ENCODE peak calls at places on chromosome 6, in ten cellular contexts. E is spleen; K is lung; H is prostate gland; B is gastrocnemius medialis; U is Peyer's patch; L is heart right ventricle; M is ovary; I is left ventricle myocardium inferior; J is CD8-positive, alpha-beta T cell. X is an unnamed sample.

GRCh38 chr6:69179681-69180080 is 544.6 kb downstream of the ADGRB3 start:
- DNase-seq in K (no peak), B (no peak), M (no peak), U (no peak), E (no peak), J (no peak), L (no peak), H (no peak), I (no peak), X (no peak)

GRCh38 chr6:37882724-37883413 is 63.3 kb downstream of the ZFAND3 start:
- DNase-seq in I (no peak), L (no peak), M (no peak), K (no peak), J (no peak), B (no peak), U (no peak), H (no peak), E (no peak), X (no peak)

GRCh38 chr6:33768644-33769120 is 20.2 kb downstream of the LEMD2 start:
- DNase-seq in U (peak; percentile 71), H (peak; percentile 79), L (peak; percentile 77), E (peak; percentile 91), I (peak; percentile 74), B (no peak), J (peak; percentile 76), K (peak; percentile 86), M (peak; percentile 32), X (no peak)

GRCh38 chr6:16982827-16983226 is 119.0 kb upstream of the STMND1 start:
- DNase-seq in B (no peak), I (no peak), L (no peak), E (no peak), J (no peak), K (no peak), H (no peak), M (no peak), U (no peak), X (no peak)

GRCh38 chr6:15400572-15401004 is 154.7 kb downstream of the JARID2 start:
- DNase-seq in L (peak; percentile 78), I (peak; percentile 78), M (peak; percentile 50), B (peak; percentile 78), K (peak; percentile 30), J (no peak), H (peak; percentile 24), E (peak; percentile 85), U (peak; percentile 47), X (no peak)

GRCh38 chr6:137185290-137185689 is 11.8 kb upstream of the IL22RA2 start:
- DNase-seq in B (no peak), U (no peak), H (no peak), L (no peak), I (no peak), M (no peak), K (no peak), J (no peak), E (no peak), X (no peak)

GRCh38 chr6:47134476-47135189 is 92.5 kb upstream of the ADGRF1 start:
- DNase-seq in K (no peak), I (no peak), L (no peak), U (no peak), M (no peak), J (no peak), H (peak; percentile 50), E (no peak), B (no peak), X (no peak)

GRCh38 chr6:27761391-27761790 is 150.8 kb downstream of the OR2B2 start:
- DNase-seq in B (no peak), H (no peak), U (no peak), I (no peak), K (no peak), L (no peak), M (no peak), E (no peak), J (peak; percentile 47), X (no peak)

GRCh38 chr6:52482903-52483670 is 62.9 kb downstream of the EFHC1 start:
- DNase-seq in B (no peak), U (no peak), M (no peak), I (no peak), J (no peak), H (no peak), E (no peak), L (no peak), K (no peak), X (no peak)

GRCh38 chr6:13415276-13415675 is 72.1 kb downstream of the GFOD1 start:
- DNase-seq in E (no peak), H (no peak), J (no peak), I (no peak), K (no peak), M (no peak), B (no peak), L (no peak), U (no peak), X (no peak)

DNA sequence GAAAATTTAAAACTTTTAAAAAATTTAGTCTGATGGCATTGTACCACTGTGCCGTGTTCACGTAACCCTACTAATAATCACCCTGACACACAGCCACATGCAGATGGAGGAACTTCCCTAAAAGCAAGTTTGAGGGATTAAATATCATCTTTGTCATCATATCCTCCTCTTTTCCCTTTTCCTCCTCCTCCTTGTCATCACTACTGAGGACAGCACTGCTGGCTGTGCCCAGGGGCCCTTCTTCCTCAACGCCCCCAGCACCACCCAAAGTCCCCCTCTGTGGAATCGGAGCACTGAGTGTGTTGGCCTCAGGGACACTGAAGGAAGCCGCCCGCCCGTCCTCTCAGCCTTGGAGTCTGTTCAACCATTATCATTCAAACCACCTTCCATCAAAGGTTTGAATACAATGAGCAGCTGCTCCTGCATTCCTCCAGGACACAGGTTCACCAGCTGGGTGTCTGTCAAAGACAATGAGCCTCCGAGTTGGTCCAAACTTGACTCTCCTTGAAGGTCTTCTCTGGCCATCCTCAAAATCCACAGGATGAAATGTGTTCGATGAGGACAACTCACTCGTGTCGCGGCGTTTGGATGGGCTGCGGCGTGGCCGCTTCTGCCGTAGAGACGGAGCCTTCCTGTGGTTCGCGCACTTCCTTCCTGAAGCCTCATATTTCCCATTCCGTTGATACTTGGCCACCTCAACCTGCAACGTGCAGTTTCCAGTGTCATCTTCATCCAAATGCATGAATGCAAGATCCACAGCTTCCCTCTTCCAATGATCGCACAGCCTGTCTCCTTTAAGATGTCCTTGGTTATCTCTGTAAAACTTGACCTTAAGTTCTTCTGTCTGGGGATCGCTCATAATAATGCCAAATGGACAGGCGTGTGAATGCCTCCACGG is 23.3 kb downstream of the NQO2 start:
- DNase-seq in L (peak; percentile 26), E (peak; percentile 87), M (no peak), U (peak; percentile 54), J (peak; percentile 64), B (no peak), I (no peak), K (no peak), H (no peak), X (no peak)
- H3K4me1 ChIP-seq in L (peaks cover 18% of the 10 kb centered on the region), E (peaks cover 78% of the 10 kb centered on the region), M (no peaks in the 10 kb centered on the region), U (peaks cover 6% of the 10 kb centered on the region), J (peaks cover 40% of the 10 kb centered on the region), B (peaks cover 51% of the 10 kb centered on the region), I (peaks cover 62% of the 10 kb centered on the region), K (no peaks in the 10 kb centered on the region), H (no peaks in the 10 kb centered on the region), X (peaks cover 9% of the 10 kb centered on the region)

GRCh38 chr6:163793584-163793983 is 379.1 kb downstream of the QKI start:
- DNase-seq in H (no peak), M (no peak), U (no peak), K (no peak), J (no peak), L (no peak), I (no peak), E (no peak), B (no peak), X (no peak)
- H3K27ac ChIP-seq in H (no peak overlapping the region), M (no peak overlapping the region), U (no peak overlapping the region), K (no peak overlapping the region), J (no peak overlapping the region), L (no peak overlapping the region), I (no peak overlapping the region), E (no peak overlapping the region), B (no peak overlapping the region), X (no peak overlapping the region)

GRCh38 chr6:99607416-99608036 is 893 bp downstream of the PRDM13 start:
- DNase-seq in H (no peak), B (no peak), U (no peak), K (no peak), L (no peak), E (no peak), I (no peak), J (no peak), M (no peak), X (no peak)
- H3K27me3 ChIP-seq in H (peaks cover 64% of the 10 kb centered on the region), B (peaks cover 100% of the 10 kb centered on the region), U (no peaks in the 10 kb centered on the region), K (peaks cover 14% of the 10 kb centered on the region), L (peaks cover 100% of the 10 kb centered on the region), E (peaks cover 100% of the 10 kb centered on the region), I (peaks cover 100% of the 10 kb centered on the region), J (peaks cover 74% of the 10 kb centered on the region), M (peaks cover 2% of the 10 kb centered on the region), X (peaks cover 54% of the 10 kb centered on the region)

GRCh38 chr6:44659676-44660170 is 272.2 kb downstream of the CDC5L start:
- DNase-seq in I (no peak), K (no peak), U (no peak), L (no peak), M (no peak), E (no peak), B (no peak), J (no peak), H (no peak), X (no peak)
- H3K4me1 ChIP-seq in I (no peaks in the 10 kb centered on the region), K (no peaks in the 10 kb centered on the region), U (no peaks in the 10 kb centered on the region), L (no peaks in the 10 kb centered on the region), M (no peaks in the 10 kb centered on the region), E (peaks cover 17% of the 10 kb centered on the region), B (peaks cover 7% of the 10 kb centered on the region), J (peaks cover 10% of the 10 kb centered on the region), H (peaks cover 3% of the 10 kb centered on the region), X (no peaks in the 10 kb centered on the region)

DNA sequence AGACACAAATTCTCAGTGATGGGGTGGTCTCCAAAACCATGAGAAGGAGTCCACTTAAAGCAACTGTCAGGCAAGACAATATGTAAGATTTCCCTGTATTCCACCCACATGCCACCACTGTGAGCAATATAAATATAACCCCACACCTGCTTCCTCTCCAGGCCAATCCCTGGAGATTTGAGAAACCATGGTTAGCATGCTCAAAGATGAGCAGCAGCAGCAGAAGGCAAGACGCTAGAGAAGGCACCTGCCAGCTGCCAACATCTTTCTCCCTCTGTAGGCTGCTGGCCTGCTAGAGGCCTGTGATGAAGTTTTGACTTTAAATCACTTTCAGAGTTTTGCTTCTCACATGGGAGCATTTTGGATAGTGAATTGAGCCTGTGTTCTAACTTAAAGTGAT is 7.9 kb upstream of the SOD2 start:
- DNase-seq in J (no peak), U (no peak), E (no peak), B (no peak), L (no peak), M (no peak), H (no peak), K (no peak), I (no peak), X (no peak)
- H3K27ac ChIP-seq in J (no peak overlapping the region), U (peak overlapping the region; percentile 51), E (peak overlapping the region; percentile 42), B (peak overlapping the region; percentile 80), L (no peak overlapping the region), M (no peak overlapping the region), H (peak overlapping the region; percentile 47), K (peak overlapping the region; percentile 54), I (peak overlapping the region; percentile 53), X (peak overlapping the region; percentile 80)

GRCh38 chr6:168216741-168217140 is 102.8 kb downstream of the DACT2 start:
- DNase-seq in E (no peak), M (no peak), L (no peak), J (peak; percentile 25), K (no peak), I (no peak), H (no peak), U (no peak), B (no peak), X (no peak)
- H3K27me3 ChIP-seq in E (peaks cover 23% of the 10 kb centered on the region), M (no peaks in the 10 kb centered on the region), L (peaks cover 11% of the 10 kb centered on the region), J (no peaks in the 10 kb centered on the region), K (no peaks in the 10 kb centered on the region), I (peaks cover 65% of the 10 kb centered on the region), H (no peaks in the 10 kb centered on the region), U (no peaks in the 10 kb centered on the region), B (no peaks in the 10 kb centered on the region), X (no peaks in the 10 kb centered on the region)

X was measured in ascending aorta.